ENCODE peak calls at places on chromosomes 7 and 10, in four cellular contexts. One of them, this sample, is unnamed.

GRCh38 chr7:96426685-96427084 is 104.8 kb upstream of the SLC25A13 start:
- DNase-seq in HCT116: no peak
- DNase-seq in heart left ventricle: no peak
- DNase-seq in gastrocnemius medialis: no peak
- DNase-seq in this sample: no peak

GRCh38 chr7:129739427-129739826 is 127.9 kb downstream of the NRF1 start:
- DNase-seq in HCT116: no peak
- DNase-seq in heart left ventricle: no peak
- DNase-seq in gastrocnemius medialis: peak; percentile 90
- DNase-seq in this sample: no peak

GRCh38 chr7:72805526-72806494 is 22.2 kb downstream of the TYW1B start:
- DNase-seq in HCT116: no peak
- DNase-seq in heart left ventricle: no peak
- DNase-seq in gastrocnemius medialis: no peak
- DNase-seq in this sample: no peak

GRCh38 chr7:155677688-155678087 is 33.2 kb downstream of the RBM33 start:
- DNase-seq in HCT116: no peak
- DNase-seq in heart left ventricle: no peak
- DNase-seq in gastrocnemius medialis: no peak
- DNase-seq in this sample: no peak

GRCh38 chr10:69397972-69398371 is 18.7 kb downstream of the TACR2 start:
- DNase-seq in HCT116: no peak
- DNase-seq in heart left ventricle: no peak
- DNase-seq in gastrocnemius medialis: no peak
- DNase-seq in this sample: no peak

GRCh38 chr10:129057856-129058663 is 409.0 kb upstream of the MGMT start:
- DNase-seq in HCT116: no peak
- DNase-seq in heart left ventricle: no peak
- DNase-seq in gastrocnemius medialis: no peak
- DNase-seq in this sample: no peak

GRCh38 chr10:121822180-121822579 is 105.7 kb downstream of the ATE1 start:
- DNase-seq in HCT116: no peak
- DNase-seq in heart left ventricle: no peak
- DNase-seq in gastrocnemius medialis: no peak
- DNase-seq in this sample: no peak

GRCh38 chr7:95586951-95587301 is 9.4 kb downstream of the PDK4 start:
- DNase-seq in HCT116: no peak
- DNase-seq in heart left ventricle: no peak
- DNase-seq in gastrocnemius medialis: no peak
- DNase-seq in this sample: no peak

GRCh38 chr10:34098817-34099567 is 716.1 kb downstream of the PARD3 start:
- DNase-seq in HCT116: no peak
- DNase-seq in heart left ventricle: no peak
- DNase-seq in gastrocnemius medialis: no peak
- DNase-seq in this sample: no peak

GRCh38 chr7:100888529-100888987 is 957 bp downstream of the UFSP1 start:
- DNase-seq in HCT116: no peak
- DNase-seq in heart left ventricle: no peak
- DNase-seq in gastrocnemius medialis: no peak
- DNase-seq in this sample: no peak

GRCh38 chr7:16999541-17000266 is 117.9 kb upstream of the AGR3 start:
- DNase-seq in HCT116: no peak
- DNase-seq in heart left ventricle: no peak
- DNase-seq in gastrocnemius medialis: no peak
- DNase-seq in this sample: no peak

GRCh38 chr7:127322351-127322750 is 69.6 kb upstream of the GRM8 start:
- DNase-seq in HCT116: no peak
- DNase-seq in heart left ventricle: no peak
- DNase-seq in gastrocnemius medialis: no peak
- DNase-seq in this sample: no peak

DNA sequence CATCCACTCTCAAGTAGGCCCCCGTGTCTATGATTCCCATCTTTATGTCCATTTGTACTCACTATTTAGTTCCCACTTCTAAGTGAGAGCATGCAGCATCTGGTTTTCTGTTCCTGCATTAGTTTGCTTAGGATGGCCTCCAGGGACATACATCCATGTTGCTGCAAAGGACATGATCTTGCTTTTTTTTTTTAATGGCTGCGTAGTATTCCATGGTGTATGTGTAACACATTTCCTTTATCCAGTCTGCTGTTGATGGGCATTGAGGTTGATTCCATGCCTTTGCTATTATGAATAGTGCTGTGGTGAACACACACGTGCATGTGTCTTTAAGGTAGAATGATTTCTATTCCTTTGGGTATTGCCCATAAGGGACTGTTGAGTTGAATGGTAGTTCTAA is 67.8 kb downstream of the SFMBT2 start:
- DNase-seq in HCT116: no peak
- DNase-seq in heart left ventricle: no peak
- DNase-seq in gastrocnemius medialis: no peak
- DNase-seq in this sample: no peak
- H3K9me3 ChIP-seq in HCT116: no peaks in the 10 kb centered on the region
- H3K9me3 ChIP-seq in heart left ventricle: peaks cover 3% of the 10 kb centered on the region
- H3K9me3 ChIP-seq in gastrocnemius medialis: no peaks in the 10 kb centered on the region
- H3K9me3 ChIP-seq in this sample: no peaks in the 10 kb centered on the region

GRCh38 chr10:73629165-73629564 is 12.1 kb downstream of the MYOZ1 start:
- DNase-seq in HCT116: no peak
- DNase-seq in heart left ventricle: no peak
- DNase-seq in gastrocnemius medialis: no peak
- DNase-seq in this sample: no peak

GRCh38 chr10:73625004-73625883 is 16.0 kb downstream of the MYOZ1 start:
- DNase-seq in HCT116: no peak
- DNase-seq in heart left ventricle: peak; percentile 66
- DNase-seq in gastrocnemius medialis: no peak
- DNase-seq in this sample: peak; percentile 37

GRCh38 chr10:73627300-73627699 is 14.0 kb downstream of the MYOZ1 start:
- DNase-seq in HCT116: no peak
- DNase-seq in heart left ventricle: no peak
- DNase-seq in gastrocnemius medialis: no peak
- DNase-seq in this sample: no peak

GRCh38 chr10:73628405-73628804 is 12.9 kb downstream of the MYOZ1 start:
- DNase-seq in HCT116: no peak
- DNase-seq in heart left ventricle: no peak
- DNase-seq in gastrocnemius medialis: peak; percentile 48
- DNase-seq in this sample: no peak

GRCh38 chr10:73625884-73626753 is 15.2 kb downstream of the MYOZ1 start:
- DNase-seq in HCT116: peak; percentile 95
- DNase-seq in heart left ventricle: peak; percentile 93
- DNase-seq in gastrocnemius medialis: peak; percentile 94
- DNase-seq in this sample: peak; percentile 97
- TF ChIP-seq POLR2A in HCT116: peak; percentile 88
- TF ChIP-seq POLR2A in heart left ventricle: peak; percentile 51
- TF ChIP-seq POLR2A in gastrocnemius medialis: no peak
- TF ChIP-seq POLR2A in this sample: no peak

GRCh38 chr10:96360331-96360730 is 1.5 kb upstream of the OPALIN start:
- DNase-seq in HCT116: no peak
- DNase-seq in heart left ventricle: no peak
- DNase-seq in gastrocnemius medialis: no peak
- DNase-seq in this sample: no peak

GRCh38 chr10:96359616-96360015 is 814 bp upstream of the OPALIN start:
- DNase-seq in HCT116: no peak
- DNase-seq in heart left ventricle: no peak
- DNase-seq in gastrocnemius medialis: no peak
- DNase-seq in this sample: no peak

GRCh38 chr10:96357038-96357620 is 1.7 kb downstream of the OPALIN start:
- DNase-seq in HCT116: no peak
- DNase-seq in heart left ventricle: no peak
- DNase-seq in gastrocnemius medialis: no peak
- DNase-seq in this sample: no peak

GRCh38 chr10:96358851-96359540 is at the start of gene OPALIN:
- DNase-seq in HCT116: no peak
- DNase-seq in heart left ventricle: no peak
- DNase-seq in gastrocnemius medialis: no peak
- DNase-seq in this sample: no peak

GRCh38 chr10:96360766-96361165 is 2.0 kb upstream of the OPALIN start:
- DNase-seq in HCT116: no peak
- DNase-seq in heart left ventricle: no peak
- DNase-seq in gastrocnemius medialis: no peak
- DNase-seq in this sample: no peak
- H3K36me3 ChIP-seq in HCT116: no peaks in the 10 kb centered on the region
- H3K36me3 ChIP-seq in heart left ventricle: no peaks in the 10 kb centered on the region
- H3K36me3 ChIP-seq in gastrocnemius medialis: no peaks in the 10 kb centered on the region
- H3K36me3 ChIP-seq in this sample: no peaks in the 10 kb centered on the region

GRCh38 chr7:159321278-159321677 is 176.6 kb upstream of the VIPR2 start:
- DNase-seq in HCT116: no peak
- DNase-seq in heart left ventricle: no peak
- DNase-seq in gastrocnemius medialis: no peak
- DNase-seq in this sample: no peak
- H3K9me3 ChIP-seq in HCT116: no peaks in the 10 kb centered on the region
- H3K9me3 ChIP-seq in heart left ventricle: peaks cover 5% of the 10 kb centered on the region
- H3K9me3 ChIP-seq in gastrocnemius medialis: no peaks in the 10 kb centered on the region
- H3K9me3 ChIP-seq in this sample: no peaks in the 10 kb centered on the region

DNA sequence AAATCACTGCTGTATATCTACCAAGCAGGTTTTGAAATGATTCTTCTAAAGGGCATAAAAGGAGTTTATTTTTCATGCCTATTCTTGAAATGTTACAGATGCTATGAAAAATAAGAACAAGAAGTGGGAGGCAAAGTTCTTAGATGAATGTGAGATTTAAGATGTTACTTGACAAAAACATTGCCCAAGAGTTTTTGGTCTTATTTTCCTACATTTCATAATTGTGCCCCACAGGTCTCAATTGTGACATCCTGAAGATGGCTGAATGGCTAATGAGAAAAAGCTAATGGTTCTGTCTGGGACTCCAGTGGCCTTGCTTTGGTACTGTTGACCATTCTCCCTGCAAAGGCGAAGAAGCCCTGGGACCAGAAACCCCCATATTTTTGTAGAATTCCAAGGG is 43.0 kb upstream of the IFRD1 start:
- DNase-seq in HCT116: no peak
- DNase-seq in heart left ventricle: no peak
- DNase-seq in gastrocnemius medialis: no peak
- DNase-seq in this sample: no peak
- TF ChIP-seq POLR2A in HCT116: no peak
- TF ChIP-seq POLR2A in heart left ventricle: no peak
- TF ChIP-seq POLR2A in gastrocnemius medialis: no peak
- TF ChIP-seq POLR2A in this sample: no peak

DNA sequence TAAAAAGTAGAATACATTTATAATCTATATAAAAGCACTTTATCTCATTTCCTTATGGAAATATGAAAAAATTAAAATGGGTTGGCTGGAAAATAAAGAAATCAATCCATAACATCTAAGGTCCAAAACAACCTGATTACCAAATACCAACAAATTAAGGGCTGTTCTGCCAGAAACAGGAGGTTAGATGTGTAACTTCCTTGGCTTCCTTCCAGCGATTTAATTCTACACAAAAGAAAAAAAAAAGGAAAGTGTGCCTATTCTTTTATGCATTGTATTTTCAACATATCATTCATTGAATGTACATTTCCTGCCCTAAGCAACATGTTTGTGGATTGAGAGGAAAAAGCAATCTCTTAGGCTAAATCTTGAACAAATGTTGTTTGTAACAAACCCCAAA is 36.2 kb upstream of the USP6NL start:
- DNase-seq in HCT116: no peak
- DNase-seq in heart left ventricle: no peak
- DNase-seq in gastrocnemius medialis: no peak
- DNase-seq in this sample: no peak
- H3K36me3 ChIP-seq in HCT116: no peaks in the 10 kb centered on the region
- H3K36me3 ChIP-seq in heart left ventricle: no peaks in the 10 kb centered on the region
- H3K36me3 ChIP-seq in gastrocnemius medialis: no peaks in the 10 kb centered on the region
- H3K36me3 ChIP-seq in this sample: no peaks in the 10 kb centered on the region

This sample was measured in thyroid gland.